ENCODE peak calls at places on chromosomes 6 and 20, in nine cellular contexts. H is AG10803; B is left colon; I is bronchial epithelial cell; A is activated CD8-positive, alpha-beta memory T cell treated with anti-CD3 and anti-CD28 coated beads for 4 hours; K is cerebellar cortex; T is ELR; U is RCC 7860; R is heart right ventricle. P is an unnamed sample.

GRCh38 chr6:46062991-46063390 is 47.3 kb upstream of the CLIC5 start:
- DNase-seq in H (no peak), B (no peak), I (no peak), A (no peak), K (no peak), T (no peak), U (no peak), R (no peak), P (no peak)

GRCh38 chr6:44045672-44046015 is 81.6 kb downstream of the MRPL14 start:
- DNase-seq in H (no peak), B (no peak), I (no peak), A (no peak), K (no peak), T (no peak), U (no peak), R (peak), P (peak)

GRCh38 chr6:41573268-41573667 is 27.1 kb downstream of the FOXP4 start:
- DNase-seq in H (no peak), B (no peak), I (no peak), A (no peak), K (no peak), T (no peak), U (no peak), R (no peak), P (no peak)

GRCh38 chr6:145756170-145756662 is 20.9 kb upstream of the EPM2A start:
- DNase-seq in H (peak), B (no peak), I (peak), A (no peak), K (no peak), T (peak), U (peak), R (peak), P (no peak)

GRCh38 chr20:61436268-61436667 is 184.2 kb downstream of the CDH4 start:
- DNase-seq in H (peak), B (no peak), I (peak), A (no peak), K (no peak), T (peak), U (no peak), R (no peak), P (no peak)

GRCh38 chr20:57263127-57263609 is 3.3 kb downstream of the BMP7 start:
- DNase-seq in H (no peak), B (no peak), I (peak), A (no peak), K (no peak), T (no peak), U (no peak), R (no peak), P (peak)

GRCh38 chr6:128188678-128189077 is 287.8 kb upstream of the THEMIS start:
- DNase-seq in H (no peak), B (no peak), I (no peak), A (no peak), K (no peak), T (no peak), U (no peak), R (no peak), P (no peak)

GRCh38 chr20:51759769-51760510 is 8.2 kb downstream of the ATP9A start:
- DNase-seq in H (peak), B (no peak), I (no peak), A (no peak), K (no peak), T (no peak), U (no peak), R (no peak), P (no peak)

GRCh38 chr6:112877134-112878100 is 530.3 kb downstream of the RFPL4B start:
- DNase-seq in H (peak), B (no peak), I (peak), A (no peak), K (no peak), T (peak), U (peak), R (no peak), P (no peak)

GRCh38 chr6:129402244-129402643 is 307.7 kb downstream of the ARHGAP18 start:
- DNase-seq in H (peak), B (no peak), I (peak), A (no peak), K (no peak), T (peak), U (no peak), R (no peak), P (no peak)

GRCh38 chr20:61436674-61437279 is 184.7 kb downstream of the CDH4 start:
- DNase-seq in H (peak), B (no peak), I (peak), A (no peak), K (peak), T (peak), U (no peak), R (no peak), P (no peak)

GRCh38 chr20:23923311-23923710 is 43.8 kb upstream of the CST5 start:
- DNase-seq in H (no peak), B (no peak), I (no peak), A (no peak), K (no peak), T (no peak), U (no peak), R (no peak), P (no peak)

GRCh38 chr20:40607927-40608326 is 81.1 kb downstream of the MAFB start:
- DNase-seq in H (no peak), B (no peak), I (no peak), A (no peak), K (peak), T (no peak), U (no peak), R (no peak), P (peak)

GRCh38 chr6:80223743-80224212 is 117.3 kb downstream of the BCKDHB start:
- DNase-seq in H (peak), B (no peak), I (no peak), A (no peak), K (no peak), T (no peak), U (no peak), R (no peak), P (no peak)

GRCh38 chr6:9335470-9335869 is 900.1 kb upstream of the SLC35B3 start:
- DNase-seq in H (no peak), B (no peak), I (no peak), A (no peak), K (no peak), T (no peak), U (no peak), R (no peak), P (no peak)

GRCh38 chr6:36427781-36428345 is 14.8 kb downstream of the PXT1 start:
- DNase-seq in H (peak), B (no peak), I (peak), A (no peak), K (no peak), T (peak), U (no peak), R (no peak), P (no peak)

GRCh38 chr20:49786671-49787370 is 25.8 kb upstream of the SLC9A8 start:
- DNase-seq in H (no peak), B (no peak), I (no peak), A (no peak), K (no peak), T (peak), U (no peak), R (no peak), P (no peak)

GRCh38 chr6:148818939-148819575 is 72.2 kb downstream of the UST start:
- DNase-seq in H (no peak), B (no peak), I (no peak), A (no peak), K (no peak), T (no peak), U (no peak), R (no peak), P (no peak)

GRCh38 chr6:16043171-16044142 is 85.4 kb upstream of the MYLIP start:
- DNase-seq in H (no peak), B (no peak), I (no peak), A (no peak), K (no peak), T (no peak), U (no peak), R (no peak), P (no peak)

GRCh38 chr6:119195848-119196247 is 117.4 kb upstream of the FAM184A start:
- DNase-seq in H (no peak), B (no peak), I (no peak), A (no peak), K (peak), T (no peak), U (no peak), R (no peak), P (peak)

GRCh38 chr6:163992701-163993100 is 578.2 kb downstream of the QKI start:
- DNase-seq in H (no peak), B (no peak), I (no peak), A (no peak), K (no peak), T (no peak), U (no peak), R (no peak), P (no peak)

GRCh38 chr20:39943336-39943735 is 745.7 kb downstream of the MAFB start:
- DNase-seq in H (no peak), B (no peak), I (peak), A (no peak), K (no peak), T (no peak), U (no peak), R (no peak), P (no peak)

GRCh38 chr6:29500594-29500993 is 12.8 kb upstream of the MAS1L start:
- DNase-seq in H (no peak), B (no peak), I (no peak), A (no peak), K (no peak), T (no peak), U (no peak), R (no peak), P (no peak)

GRCh38 chr6:21026576-21027273 is 492.5 kb downstream of the CDKAL1 start:
- DNase-seq in H (peak), B (no peak), I (peak), A (no peak), K (no peak), T (peak), U (no peak), R (no peak), P (no peak)

GRCh38 chr6:106125925-106126435 is 39.8 kb downstream of the PRDM1 start:
- DNase-seq in H (no peak), B (peak), I (no peak), A (no peak), K (no peak), T (peak), U (peak), R (no peak), P (no peak)

GRCh38 chr6:163529605-163530004 is 115.1 kb downstream of the QKI start:
- DNase-seq in H (peak), B (no peak), I (peak), A (no peak), K (no peak), T (peak), U (peak), R (no peak), P (no peak)

GRCh38 chr6:117264487-117265424 is 602 bp upstream of the VGLL2 start:
- DNase-seq in H (peak), B (no peak), I (no peak), A (no peak), K (no peak), T (peak), U (no peak), R (no peak), P (no peak)

GRCh38 chr6:3315841-3316240 is 57.1 kb downstream of the PSMG4 start:
- DNase-seq in H (no peak), B (no peak), I (no peak), A (no peak), K (no peak), T (no peak), U (no peak), R (no peak), P (no peak)

GRCh38 chr6:2986722-2987196 is 12.9 kb upstream of the NQO2 start:
- DNase-seq in H (peak), B (no peak), I (peak), A (no peak), K (no peak), T (peak), U (peak), R (no peak), P (no peak)

GRCh38 chr6:45531999-45532605 is 154.4 kb upstream of the SUPT3H start:
- DNase-seq in H (peak), B (no peak), I (no peak), A (no peak), K (no peak), T (no peak), U (no peak), R (no peak), P (no peak)

GRCh38 chr20:3565851-3566250 is 95.0 kb downstream of the ATRN start:
- DNase-seq in H (no peak), B (no peak), I (no peak), A (no peak), K (no peak), T (no peak), U (no peak), R (no peak), P (no peak)

GRCh38 chr6:44353336-44353735 is 10.9 kb downstream of the SPATS1 start:
- DNase-seq in H (no peak), B (peak), I (peak), A (no peak), K (no peak), T (peak), U (no peak), R (no peak), P (no peak)

GRCh38 chr6:69732640-69733039 is 64.2 kb downstream of the LMBRD1 start:
- DNase-seq in H (peak), B (no peak), I (peak), A (no peak), K (no peak), T (peak), U (no peak), R (no peak), P (peak)

GRCh38 chr20:49603209-49603627 is 35.3 kb upstream of the PTGIS start:
- DNase-seq in H (peak), B (no peak), I (no peak), A (no peak), K (peak), T (peak), U (peak), R (peak), P (peak)

P was measured in G401.